ENCODE peak calls at places on chromosomes 5 and 9, in ten cellular contexts. One of them, this sample, is unnamed.

GRCh38 chr5:78574157-78574673 is 74.4 kb downstream of the LHFPL2 start:
- DNase-seq in D341Med: no peak
- DNase-seq in uterus: no peak
- DNase-seq in activated T-helper 1 cell treated with anti-CD3 and anti-CD28 coated beads, Interleukin-12 subunit alpha, Interleukin-12 subunit beta, Interleukin-2, Interleukin-4 antibody, amounts not matched to agents 30 ng/mL and 10 ng/mL and 1 ng/mL, durations not matched to agents 14 hours and 24 hours and 36 hours: no peak
- DNase-seq in stimulated activated CD8-positive, alpha-beta memory T cell treated with anti-CD3 and anti-CD28 coated beads, Interleukin-4, amount 100 ng/mL, for 24 hours: no peak
- DNase-seq in stimulated activated CD4-positive, alpha-beta T cell treated with anti-CD3 and anti-CD28 coated beads, Interleukin-2, amount 100 ng/mL, for 48 hours: no peak
- DNase-seq in body of pancreas: no peak
- DNase-seq in skeletal muscle cell: peak
- DNase-seq in ovary: no peak
- DNase-seq in NT2/D1: no peak
- DNase-seq in this sample: no peak

GRCh38 chr5:25970906-25971489 is 1067.4 kb downstream of the CDH9 start:
- DNase-seq in D341Med: no peak
- DNase-seq in uterus: no peak
- DNase-seq in activated T-helper 1 cell treated with anti-CD3 and anti-CD28 coated beads, Interleukin-12 subunit alpha, Interleukin-12 subunit beta, Interleukin-2, Interleukin-4 antibody, amounts not matched to agents 30 ng/mL and 10 ng/mL and 1 ng/mL, durations not matched to agents 14 hours and 24 hours and 36 hours: no peak
- DNase-seq in stimulated activated CD8-positive, alpha-beta memory T cell treated with anti-CD3 and anti-CD28 coated beads, Interleukin-4, amount 100 ng/mL, for 24 hours: no peak
- DNase-seq in stimulated activated CD4-positive, alpha-beta T cell treated with anti-CD3 and anti-CD28 coated beads, Interleukin-2, amount 100 ng/mL, for 48 hours: no peak
- DNase-seq in body of pancreas: no peak
- DNase-seq in skeletal muscle cell: no peak
- DNase-seq in ovary: no peak
- DNase-seq in NT2/D1: no peak
- DNase-seq in this sample: no peak

GRCh38 chr5:31854181-31854624 is 215.3 kb downstream of the PDZD2 start:
- DNase-seq in D341Med: peak
- DNase-seq in uterus: peak
- DNase-seq in activated T-helper 1 cell treated with anti-CD3 and anti-CD28 coated beads, Interleukin-12 subunit alpha, Interleukin-12 subunit beta, Interleukin-2, Interleukin-4 antibody, amounts not matched to agents 30 ng/mL and 10 ng/mL and 1 ng/mL, durations not matched to agents 14 hours and 24 hours and 36 hours: no peak
- DNase-seq in stimulated activated CD8-positive, alpha-beta memory T cell treated with anti-CD3 and anti-CD28 coated beads, Interleukin-4, amount 100 ng/mL, for 24 hours: no peak
- DNase-seq in stimulated activated CD4-positive, alpha-beta T cell treated with anti-CD3 and anti-CD28 coated beads, Interleukin-2, amount 100 ng/mL, for 48 hours: no peak
- DNase-seq in body of pancreas: peak
- DNase-seq in skeletal muscle cell: peak
- DNase-seq in ovary: peak
- DNase-seq in NT2/D1: peak
- DNase-seq in this sample: peak

GRCh38 chr9:134185536-134186011 is 21.2 kb upstream of the RNU6ATAC start:
- DNase-seq in D341Med: peak
- DNase-seq in uterus: no peak
- DNase-seq in activated T-helper 1 cell treated with anti-CD3 and anti-CD28 coated beads, Interleukin-12 subunit alpha, Interleukin-12 subunit beta, Interleukin-2, Interleukin-4 antibody, amounts not matched to agents 30 ng/mL and 10 ng/mL and 1 ng/mL, durations not matched to agents 14 hours and 24 hours and 36 hours: no peak
- DNase-seq in stimulated activated CD8-positive, alpha-beta memory T cell treated with anti-CD3 and anti-CD28 coated beads, Interleukin-4, amount 100 ng/mL, for 24 hours: no peak
- DNase-seq in stimulated activated CD4-positive, alpha-beta T cell treated with anti-CD3 and anti-CD28 coated beads, Interleukin-2, amount 100 ng/mL, for 48 hours: no peak
- DNase-seq in body of pancreas: peak
- DNase-seq in skeletal muscle cell: no peak
- DNase-seq in ovary: peak
- DNase-seq in NT2/D1: no peak
- DNase-seq in this sample: no peak

GRCh38 chr9:105405514-105406131 is 42.2 kb upstream of the FSD1L start:
- DNase-seq in D341Med: peak
- DNase-seq in uterus: no peak
- DNase-seq in activated T-helper 1 cell treated with anti-CD3 and anti-CD28 coated beads, Interleukin-12 subunit alpha, Interleukin-12 subunit beta, Interleukin-2, Interleukin-4 antibody, amounts not matched to agents 30 ng/mL and 10 ng/mL and 1 ng/mL, durations not matched to agents 14 hours and 24 hours and 36 hours: peak
- DNase-seq in stimulated activated CD8-positive, alpha-beta memory T cell treated with anti-CD3 and anti-CD28 coated beads, Interleukin-4, amount 100 ng/mL, for 24 hours: peak
- DNase-seq in stimulated activated CD4-positive, alpha-beta T cell treated with anti-CD3 and anti-CD28 coated beads, Interleukin-2, amount 100 ng/mL, for 48 hours: peak
- DNase-seq in body of pancreas: no peak
- DNase-seq in skeletal muscle cell: peak
- DNase-seq in ovary: no peak
- DNase-seq in NT2/D1: no peak
- DNase-seq in this sample: peak

GRCh38 chr5:176906126-176906525 is 7.0 kb upstream of the HK3 start:
- DNase-seq in D341Med: no peak
- DNase-seq in uterus: no peak
- DNase-seq in activated T-helper 1 cell treated with anti-CD3 and anti-CD28 coated beads, Interleukin-12 subunit alpha, Interleukin-12 subunit beta, Interleukin-2, Interleukin-4 antibody, amounts not matched to agents 30 ng/mL and 10 ng/mL and 1 ng/mL, durations not matched to agents 14 hours and 24 hours and 36 hours: no peak
- DNase-seq in stimulated activated CD8-positive, alpha-beta memory T cell treated with anti-CD3 and anti-CD28 coated beads, Interleukin-4, amount 100 ng/mL, for 24 hours: no peak
- DNase-seq in stimulated activated CD4-positive, alpha-beta T cell treated with anti-CD3 and anti-CD28 coated beads, Interleukin-2, amount 100 ng/mL, for 48 hours: no peak
- DNase-seq in body of pancreas: no peak
- DNase-seq in skeletal muscle cell: no peak
- DNase-seq in ovary: no peak
- DNase-seq in NT2/D1: no peak
- DNase-seq in this sample: no peak

GRCh38 chr5:175821790-175822211 is 49.6 kb upstream of the CPLX2 start:
- DNase-seq in D341Med: no peak
- DNase-seq in uterus: no peak
- DNase-seq in activated T-helper 1 cell treated with anti-CD3 and anti-CD28 coated beads, Interleukin-12 subunit alpha, Interleukin-12 subunit beta, Interleukin-2, Interleukin-4 antibody, amounts not matched to agents 30 ng/mL and 10 ng/mL and 1 ng/mL, durations not matched to agents 14 hours and 24 hours and 36 hours: no peak
- DNase-seq in stimulated activated CD8-positive, alpha-beta memory T cell treated with anti-CD3 and anti-CD28 coated beads, Interleukin-4, amount 100 ng/mL, for 24 hours: no peak
- DNase-seq in stimulated activated CD4-positive, alpha-beta T cell treated with anti-CD3 and anti-CD28 coated beads, Interleukin-2, amount 100 ng/mL, for 48 hours: peak
- DNase-seq in body of pancreas: no peak
- DNase-seq in skeletal muscle cell: no peak
- DNase-seq in ovary: no peak
- DNase-seq in NT2/D1: no peak
- DNase-seq in this sample: no peak

GRCh38 chr5:88683506-88684135 is 199.4 kb downstream of the MEF2C start:
- DNase-seq in D341Med: peak
- DNase-seq in uterus: no peak
- DNase-seq in activated T-helper 1 cell treated with anti-CD3 and anti-CD28 coated beads, Interleukin-12 subunit alpha, Interleukin-12 subunit beta, Interleukin-2, Interleukin-4 antibody, amounts not matched to agents 30 ng/mL and 10 ng/mL and 1 ng/mL, durations not matched to agents 14 hours and 24 hours and 36 hours: no peak
- DNase-seq in stimulated activated CD8-positive, alpha-beta memory T cell treated with anti-CD3 and anti-CD28 coated beads, Interleukin-4, amount 100 ng/mL, for 24 hours: no peak
- DNase-seq in stimulated activated CD4-positive, alpha-beta T cell treated with anti-CD3 and anti-CD28 coated beads, Interleukin-2, amount 100 ng/mL, for 48 hours: no peak
- DNase-seq in body of pancreas: no peak
- DNase-seq in skeletal muscle cell: no peak
- DNase-seq in ovary: no peak
- DNase-seq in NT2/D1: no peak
- DNase-seq in this sample: no peak

GRCh38 chr5:140051950-140052349 is 8.9 kb upstream of the NRG2 start:
- DNase-seq in D341Med: no peak
- DNase-seq in uterus: no peak
- DNase-seq in activated T-helper 1 cell treated with anti-CD3 and anti-CD28 coated beads, Interleukin-12 subunit alpha, Interleukin-12 subunit beta, Interleukin-2, Interleukin-4 antibody, amounts not matched to agents 30 ng/mL and 10 ng/mL and 1 ng/mL, durations not matched to agents 14 hours and 24 hours and 36 hours: no peak
- DNase-seq in stimulated activated CD8-positive, alpha-beta memory T cell treated with anti-CD3 and anti-CD28 coated beads, Interleukin-4, amount 100 ng/mL, for 24 hours: no peak
- DNase-seq in stimulated activated CD4-positive, alpha-beta T cell treated with anti-CD3 and anti-CD28 coated beads, Interleukin-2, amount 100 ng/mL, for 48 hours: no peak
- DNase-seq in body of pancreas: no peak
- DNase-seq in skeletal muscle cell: no peak
- DNase-seq in ovary: no peak
- DNase-seq in NT2/D1: no peak
- DNase-seq in this sample: no peak

GRCh38 chr9:13555516-13555915 is 276.0 kb upstream of the MPDZ start:
- DNase-seq in D341Med: no peak
- DNase-seq in uterus: no peak
- DNase-seq in activated T-helper 1 cell treated with anti-CD3 and anti-CD28 coated beads, Interleukin-12 subunit alpha, Interleukin-12 subunit beta, Interleukin-2, Interleukin-4 antibody, amounts not matched to agents 30 ng/mL and 10 ng/mL and 1 ng/mL, durations not matched to agents 14 hours and 24 hours and 36 hours: no peak
- DNase-seq in stimulated activated CD8-positive, alpha-beta memory T cell treated with anti-CD3 and anti-CD28 coated beads, Interleukin-4, amount 100 ng/mL, for 24 hours: no peak
- DNase-seq in stimulated activated CD4-positive, alpha-beta T cell treated with anti-CD3 and anti-CD28 coated beads, Interleukin-2, amount 100 ng/mL, for 48 hours: no peak
- DNase-seq in body of pancreas: no peak
- DNase-seq in skeletal muscle cell: no peak
- DNase-seq in ovary: no peak
- DNase-seq in NT2/D1: no peak
- DNase-seq in this sample: no peak

GRCh38 chr5:57950616-57951228 is 468.1 kb upstream of the ACTBL2 start:
- DNase-seq in D341Med: no peak
- DNase-seq in uterus: no peak
- DNase-seq in activated T-helper 1 cell treated with anti-CD3 and anti-CD28 coated beads, Interleukin-12 subunit alpha, Interleukin-12 subunit beta, Interleukin-2, Interleukin-4 antibody, amounts not matched to agents 30 ng/mL and 10 ng/mL and 1 ng/mL, durations not matched to agents 14 hours and 24 hours and 36 hours: no peak
- DNase-seq in stimulated activated CD8-positive, alpha-beta memory T cell treated with anti-CD3 and anti-CD28 coated beads, Interleukin-4, amount 100 ng/mL, for 24 hours: no peak
- DNase-seq in stimulated activated CD4-positive, alpha-beta T cell treated with anti-CD3 and anti-CD28 coated beads, Interleukin-2, amount 100 ng/mL, for 48 hours: no peak
- DNase-seq in body of pancreas: no peak
- DNase-seq in skeletal muscle cell: no peak
- DNase-seq in ovary: no peak
- DNase-seq in NT2/D1: peak
- DNase-seq in this sample: no peak

GRCh38 chr5:55904152-55904551 is 53.0 kb downstream of the IL31RA start:
- DNase-seq in D341Med: peak
- DNase-seq in uterus: no peak
- DNase-seq in activated T-helper 1 cell treated with anti-CD3 and anti-CD28 coated beads, Interleukin-12 subunit alpha, Interleukin-12 subunit beta, Interleukin-2, Interleukin-4 antibody, amounts not matched to agents 30 ng/mL and 10 ng/mL and 1 ng/mL, durations not matched to agents 14 hours and 24 hours and 36 hours: no peak
- DNase-seq in stimulated activated CD8-positive, alpha-beta memory T cell treated with anti-CD3 and anti-CD28 coated beads, Interleukin-4, amount 100 ng/mL, for 24 hours: no peak
- DNase-seq in stimulated activated CD4-positive, alpha-beta T cell treated with anti-CD3 and anti-CD28 coated beads, Interleukin-2, amount 100 ng/mL, for 48 hours: no peak
- DNase-seq in body of pancreas: no peak
- DNase-seq in skeletal muscle cell: no peak
- DNase-seq in ovary: no peak
- DNase-seq in NT2/D1: no peak
- DNase-seq in this sample: no peak

GRCh38 chr5:132595624-132596023 is 38.8 kb downstream of the RAD50 start:
- DNase-seq in D341Med: no peak
- DNase-seq in uterus: no peak
- DNase-seq in activated T-helper 1 cell treated with anti-CD3 and anti-CD28 coated beads, Interleukin-12 subunit alpha, Interleukin-12 subunit beta, Interleukin-2, Interleukin-4 antibody, amounts not matched to agents 30 ng/mL and 10 ng/mL and 1 ng/mL, durations not matched to agents 14 hours and 24 hours and 36 hours: no peak
- DNase-seq in stimulated activated CD8-positive, alpha-beta memory T cell treated with anti-CD3 and anti-CD28 coated beads, Interleukin-4, amount 100 ng/mL, for 24 hours: no peak
- DNase-seq in stimulated activated CD4-positive, alpha-beta T cell treated with anti-CD3 and anti-CD28 coated beads, Interleukin-2, amount 100 ng/mL, for 48 hours: no peak
- DNase-seq in body of pancreas: no peak
- DNase-seq in skeletal muscle cell: no peak
- DNase-seq in ovary: no peak
- DNase-seq in NT2/D1: no peak
- DNase-seq in this sample: no peak

GRCh38 chr5:32436553-32437262 is 7.8 kb downstream of the ZFR start:
- DNase-seq in D341Med: no peak
- DNase-seq in uterus: no peak
- DNase-seq in activated T-helper 1 cell treated with anti-CD3 and anti-CD28 coated beads, Interleukin-12 subunit alpha, Interleukin-12 subunit beta, Interleukin-2, Interleukin-4 antibody, amounts not matched to agents 30 ng/mL and 10 ng/mL and 1 ng/mL, durations not matched to agents 14 hours and 24 hours and 36 hours: no peak
- DNase-seq in stimulated activated CD8-positive, alpha-beta memory T cell treated with anti-CD3 and anti-CD28 coated beads, Interleukin-4, amount 100 ng/mL, for 24 hours: no peak
- DNase-seq in stimulated activated CD4-positive, alpha-beta T cell treated with anti-CD3 and anti-CD28 coated beads, Interleukin-2, amount 100 ng/mL, for 48 hours: no peak
- DNase-seq in body of pancreas: peak
- DNase-seq in skeletal muscle cell: no peak
- DNase-seq in ovary: no peak
- DNase-seq in NT2/D1: no peak
- DNase-seq in this sample: no peak

GRCh38 chr9:113514748-113515147 is 51.2 kb downstream of the RGS3 start:
- DNase-seq in D341Med: no peak
- DNase-seq in uterus: no peak
- DNase-seq in activated T-helper 1 cell treated with anti-CD3 and anti-CD28 coated beads, Interleukin-12 subunit alpha, Interleukin-12 subunit beta, Interleukin-2, Interleukin-4 antibody, amounts not matched to agents 30 ng/mL and 10 ng/mL and 1 ng/mL, durations not matched to agents 14 hours and 24 hours and 36 hours: no peak
- DNase-seq in stimulated activated CD8-positive, alpha-beta memory T cell treated with anti-CD3 and anti-CD28 coated beads, Interleukin-4, amount 100 ng/mL, for 24 hours: no peak
- DNase-seq in stimulated activated CD4-positive, alpha-beta T cell treated with anti-CD3 and anti-CD28 coated beads, Interleukin-2, amount 100 ng/mL, for 48 hours: no peak
- DNase-seq in body of pancreas: peak
- DNase-seq in skeletal muscle cell: no peak
- DNase-seq in ovary: no peak
- DNase-seq in NT2/D1: no peak
- DNase-seq in this sample: no peak

GRCh38 chr5:56097055-56097454 is 102.3 kb upstream of the IL6ST start:
- DNase-seq in D341Med: no peak
- DNase-seq in uterus: no peak
- DNase-seq in activated T-helper 1 cell treated with anti-CD3 and anti-CD28 coated beads, Interleukin-12 subunit alpha, Interleukin-12 subunit beta, Interleukin-2, Interleukin-4 antibody, amounts not matched to agents 30 ng/mL and 10 ng/mL and 1 ng/mL, durations not matched to agents 14 hours and 24 hours and 36 hours: no peak
- DNase-seq in stimulated activated CD8-positive, alpha-beta memory T cell treated with anti-CD3 and anti-CD28 coated beads, Interleukin-4, amount 100 ng/mL, for 24 hours: no peak
- DNase-seq in stimulated activated CD4-positive, alpha-beta T cell treated with anti-CD3 and anti-CD28 coated beads, Interleukin-2, amount 100 ng/mL, for 48 hours: no peak
- DNase-seq in body of pancreas: no peak
- DNase-seq in skeletal muscle cell: no peak
- DNase-seq in ovary: no peak
- DNase-seq in NT2/D1: no peak
- DNase-seq in this sample: no peak